ENCODE peak calls at places on chromosomes 2 and 18, in six cellular contexts. Z is neural progenitor cell, L is sciatic nerve, D is mammary epithelial cell, W is nephron progenitor cell, O is heart left ventricle. T is an unnamed sample.
A peak's percentile ranks its signal among the peaks of the same experiment; 100 is the strongest.

GRCh38 chr2:212021947-212022346 is 516.7 kb downstream of the ERBB4 start:
- DNase-seq in Z (no peak), L (no peak), D (peak; percentile 74), W (no peak), O (no peak), T (no peak)

GRCh38 chr18:42187611-42188378 is 232.8 kb downstream of the PIK3C3 start:
- DNase-seq in Z (no peak), L (no peak), D (peak; percentile 55), W (no peak), O (no peak), T (no peak)

GRCh38 chr2:217827430-217828201 is 175.2 kb downstream of the TNS1 start:
- DNase-seq in Z (no peak), L (no peak), D (no peak), W (no peak), O (peak; percentile 75), T (no peak)

GRCh38 chr2:146317959-146318358 is 1526.9 kb upstream of the ACVR2A start:
- DNase-seq in Z (no peak), L (no peak), D (peak; percentile 54), W (no peak), O (no peak), T (no peak)

GRCh38 chr18:30376515-30376914 is 666.0 kb downstream of the DSC3 start:
- DNase-seq in Z (peak; percentile 43), L (no peak), D (no peak), W (no peak), O (no peak), T (peak; percentile 8)

GRCh38 chr2:43262239-43262638 is 35.8 kb upstream of the ZFP36L2 start:
- DNase-seq in Z (no peak), L (no peak), D (no peak), W (no peak), O (no peak), T (no peak)

GRCh38 chr2:24986397-24986796 is 14.6 kb upstream of the DNAJC27 start:
- DNase-seq in Z (no peak), L (no peak), D (no peak), W (no peak), O (no peak), T (no peak)

GRCh38 chr2:78979380-78980238 is 45.9 kb upstream of the REG3G start:
- DNase-seq in Z (peak; percentile 86), L (no peak), D (no peak), W (peak; percentile 89), O (no peak), T (peak; percentile 66)

GRCh38 chr18:56086176-56086575 is 498.2 kb upstream of the TCF4 start:
- DNase-seq in Z (no peak), L (no peak), D (no peak), W (no peak), O (no peak), T (no peak)

GRCh38 chr2:229688141-229688540 is 26.2 kb downstream of the DNER start:
- DNase-seq in Z (no peak), L (no peak), D (no peak), W (no peak), O (no peak), T (no peak)

GRCh38 chr2:68901561-68901960 is 30.4 kb upstream of the BMP10 start:
- DNase-seq in Z (no peak), L (no peak), D (no peak), W (no peak), O (no peak), T (no peak)

GRCh38 chr2:59920961-59921360 is 632.5 kb downstream of the BCL11A start:
- DNase-seq in Z (no peak), L (no peak), D (no peak), W (no peak), O (no peak), T (no peak)

GRCh38 chr2:152762202-152762601 is 43.8 kb downstream of the ARL6IP6 start:
- DNase-seq in Z (peak; percentile 30), L (no peak), D (no peak), W (no peak), O (no peak), T (no peak)

GRCh38 chr2:73215254-73215653 is 1.2 kb downstream of the SMYD5 start:
- DNase-seq in Z (no peak), L (no peak), D (no peak), W (no peak), O (no peak), T (no peak)

GRCh38 chr2:240451108-240451611 is 15.7 kb downstream of the GPC1 start:
- DNase-seq in Z (no peak), L (no peak), D (no peak), W (no peak), O (peak; percentile 56), T (no peak)

GRCh38 chr2:198116652-198117175 is 312.3 kb downstream of the PLCL1 start:
- DNase-seq in Z (no peak), L (no peak), D (no peak), W (no peak), O (no peak), T (no peak)

GRCh38 chr2:201320701-201321100 is 36.4 kb downstream of the FLACC1 start:
- DNase-seq in Z (no peak), L (no peak), D (no peak), W (no peak), O (no peak), T (no peak)

GRCh38 chr18:13463526-13463925 is 245.0 kb downstream of the LDLRAD4 start:
- DNase-seq in Z (no peak), L (peak; percentile 28), D (no peak), W (no peak), O (no peak), T (no peak)

GRCh38 chr2:57291209-57291608 is 755.4 kb upstream of the VRK2 start:
- DNase-seq in Z (peak; percentile 1), L (no peak), D (no peak), W (no peak), O (no peak), T (no peak)

GRCh38 chr18:48946329-48946835 is 4.4 kb downstream of the SMAD7 start:
- DNase-seq in Z (no peak), L (no peak), D (peak; percentile 39), W (no peak), O (no peak), T (no peak)

GRCh38 chr2:31785876-31786275 is 205.1 kb upstream of the SRD5A2 start:
- DNase-seq in Z (no peak), L (no peak), D (no peak), W (no peak), O (no peak), T (no peak)

GRCh38 chr2:110783474-110783873 is 51.1 kb downstream of the ACOXL start:
- DNase-seq in Z (no peak), L (no peak), D (no peak), W (no peak), O (no peak), T (no peak)

GRCh38 chr2:116088246-116088645 is 1645.8 kb downstream of the DPP10 start:
- DNase-seq in Z (peak; percentile 7), L (no peak), D (no peak), W (no peak), O (no peak), T (no peak)

GRCh38 chr18:61838521-61838920 is 54.3 kb downstream of the RNF152 start:
- DNase-seq in Z (no peak), L (no peak), D (no peak), W (no peak), O (no peak), T (no peak)

GRCh38 chr2:74278176-74278575 is 65.0 kb downstream of the SLC4A5 start:
- DNase-seq in Z (no peak), L (no peak), D (no peak), W (no peak), O (no peak), T (no peak)

GRCh38 chr2:88606371-88607030 is 20.8 kb downstream of the EIF2AK3 start:
- DNase-seq in Z (no peak), L (no peak), D (no peak), W (no peak), O (no peak), T (no peak)

T was measured in KBM-7.